ENCODE peak calls at places on chromosome 14, in six cellular contexts. One of them, this sample, is unnamed.

GRCh38 chr14:49220492-49220891 is 365.7 kb downstream of the RPS29 start:
- DNase-seq in EL: no peak
- DNase-seq in non-pigmented ciliary epithelial cell: no peak
- DNase-seq in T follicular helper cell: no peak
- DNase-seq in foreskin fibroblast: no peak
- DNase-seq in T-helper 1 cell: no peak
- DNase-seq in this sample: no peak

GRCh38 chr14:23300687-23301223 is 1.9 kb downstream of the PPP1R3E start:
- DNase-seq in EL: peak; percentile 19
- DNase-seq in non-pigmented ciliary epithelial cell: no peak
- DNase-seq in T follicular helper cell: no peak
- DNase-seq in foreskin fibroblast: no peak
- DNase-seq in T-helper 1 cell: no peak
- DNase-seq in this sample: peak; percentile 44

GRCh38 chr14:86481105-86481504 is 951.2 kb downstream of the FLRT2 start:
- DNase-seq in EL: peak; percentile 31
- DNase-seq in non-pigmented ciliary epithelial cell: no peak
- DNase-seq in T follicular helper cell: no peak
- DNase-seq in foreskin fibroblast: no peak
- DNase-seq in T-helper 1 cell: no peak
- DNase-seq in this sample: peak; percentile 32

GRCh38 chr14:23362200-23362599 is 2.8 kb downstream of the EFS start:
- DNase-seq in EL: peak; percentile 17
- DNase-seq in non-pigmented ciliary epithelial cell: no peak
- DNase-seq in T follicular helper cell: no peak
- DNase-seq in foreskin fibroblast: no peak
- DNase-seq in T-helper 1 cell: no peak
- DNase-seq in this sample: no peak

GRCh38 chr14:103533999-103534575 is 5.1 kb downstream of the TRMT61A start:
- DNase-seq in EL: no peak
- DNase-seq in non-pigmented ciliary epithelial cell: no peak
- DNase-seq in T follicular helper cell: no peak
- DNase-seq in foreskin fibroblast: no peak
- DNase-seq in T-helper 1 cell: no peak
- DNase-seq in this sample: no peak

GRCh38 chr14:95683793-95684192 is 2.4 kb upstream of the TCL1B start:
- DNase-seq in EL: peak; percentile 9
- DNase-seq in non-pigmented ciliary epithelial cell: no peak
- DNase-seq in T follicular helper cell: no peak
- DNase-seq in foreskin fibroblast: no peak
- DNase-seq in T-helper 1 cell: peak; percentile 11
- DNase-seq in this sample: no peak

GRCh38 chr14:53793790-53794560 is 162.7 kb downstream of the BMP4 start:
- DNase-seq in EL: peak; percentile 12
- DNase-seq in non-pigmented ciliary epithelial cell: no peak
- DNase-seq in T follicular helper cell: no peak
- DNase-seq in foreskin fibroblast: no peak
- DNase-seq in T-helper 1 cell: no peak
- DNase-seq in this sample: no peak

GRCh38 chr14:94769413-94770250 is at the start of gene GSC:
- DNase-seq in EL: peak; percentile 38
- DNase-seq in non-pigmented ciliary epithelial cell: no peak
- DNase-seq in T follicular helper cell: no peak
- DNase-seq in foreskin fibroblast: peak; percentile 14
- DNase-seq in T-helper 1 cell: no peak
- DNase-seq in this sample: no peak

GRCh38 chr14:98909251-98909944 is 362.6 kb downstream of the BCL11B start:
- DNase-seq in EL: no peak
- DNase-seq in non-pigmented ciliary epithelial cell: peak; percentile 17
- DNase-seq in T follicular helper cell: no peak
- DNase-seq in foreskin fibroblast: no peak
- DNase-seq in T-helper 1 cell: no peak
- DNase-seq in this sample: peak; percentile 92

GRCh38 chr14:102182190-102182589 is 42.5 kb downstream of the WDR20 start:
- DNase-seq in EL: peak; percentile 85
- DNase-seq in non-pigmented ciliary epithelial cell: peak; percentile 30
- DNase-seq in T follicular helper cell: no peak
- DNase-seq in foreskin fibroblast: peak; percentile 47
- DNase-seq in T-helper 1 cell: no peak
- DNase-seq in this sample: peak; percentile 58

GRCh38 chr14:55348766-55349453 is 62.7 kb downstream of the ATG14 start:
- DNase-seq in EL: no peak
- DNase-seq in non-pigmented ciliary epithelial cell: no peak
- DNase-seq in T follicular helper cell: no peak
- DNase-seq in foreskin fibroblast: no peak
- DNase-seq in T-helper 1 cell: no peak
- DNase-seq in this sample: peak; percentile 69

GRCh38 chr14:66649515-66649914 is 141.6 kb downstream of the GPHN start:
- DNase-seq in EL: no peak
- DNase-seq in non-pigmented ciliary epithelial cell: no peak
- DNase-seq in T follicular helper cell: peak; percentile 3
- DNase-seq in foreskin fibroblast: no peak
- DNase-seq in T-helper 1 cell: no peak
- DNase-seq in this sample: no peak

GRCh38 chr14:59882957-59883356 is 12.4 kb upstream of the RTN1 start:
- DNase-seq in EL: no peak
- DNase-seq in non-pigmented ciliary epithelial cell: no peak
- DNase-seq in T follicular helper cell: no peak
- DNase-seq in foreskin fibroblast: no peak
- DNase-seq in T-helper 1 cell: no peak
- DNase-seq in this sample: no peak

GRCh38 chr14:36955376-36955775 is 217.0 kb downstream of the SLC25A21 start:
- DNase-seq in EL: peak; percentile 13
- DNase-seq in non-pigmented ciliary epithelial cell: no peak
- DNase-seq in T follicular helper cell: no peak
- DNase-seq in foreskin fibroblast: no peak
- DNase-seq in T-helper 1 cell: no peak
- DNase-seq in this sample: peak; percentile 22

GRCh38 chr14:75422169-75422568 is 5.7 kb upstream of the JDP2 start:
- DNase-seq in EL: peak; percentile 78
- DNase-seq in non-pigmented ciliary epithelial cell: no peak
- DNase-seq in T follicular helper cell: no peak
- DNase-seq in foreskin fibroblast: peak; percentile 56
- DNase-seq in T-helper 1 cell: no peak
- DNase-seq in this sample: peak; percentile 77

GRCh38 chr14:35400707-35401421 is 3.7 kb downstream of the NFKBIA start:
- DNase-seq in EL: no peak
- DNase-seq in non-pigmented ciliary epithelial cell: no peak
- DNase-seq in T follicular helper cell: peak; percentile 37
- DNase-seq in foreskin fibroblast: no peak
- DNase-seq in T-helper 1 cell: peak; percentile 48
- DNase-seq in this sample: no peak

GRCh38 chr14:39266871-39267591 is 33.3 kb downstream of the MIA2 start:
- DNase-seq in EL: peak; percentile 86
- DNase-seq in non-pigmented ciliary epithelial cell: no peak
- DNase-seq in T follicular helper cell: peak; percentile 46
- DNase-seq in foreskin fibroblast: peak; percentile 80
- DNase-seq in T-helper 1 cell: peak; percentile 54
- DNase-seq in this sample: peak; percentile 70

GRCh38 chr14:59085207-59085739 is 103.2 kb upstream of the DAAM1 start:
- DNase-seq in EL: peak; percentile 24
- DNase-seq in non-pigmented ciliary epithelial cell: no peak
- DNase-seq in T follicular helper cell: no peak
- DNase-seq in foreskin fibroblast: no peak
- DNase-seq in T-helper 1 cell: no peak
- DNase-seq in this sample: no peak

GRCh38 chr14:102926104-102926503 is 3.6 kb downstream of the AMN start:
- DNase-seq in EL: no peak
- DNase-seq in non-pigmented ciliary epithelial cell: no peak
- DNase-seq in T follicular helper cell: no peak
- DNase-seq in foreskin fibroblast: no peak
- DNase-seq in T-helper 1 cell: no peak
- DNase-seq in this sample: no peak

GRCh38 chr14:26290007-26290530 is 307.8 kb downstream of the NOVA1 start:
- DNase-seq in EL: no peak
- DNase-seq in non-pigmented ciliary epithelial cell: no peak
- DNase-seq in T follicular helper cell: no peak
- DNase-seq in foreskin fibroblast: peak; percentile 6
- DNase-seq in T-helper 1 cell: no peak
- DNase-seq in this sample: peak; percentile 74

GRCh38 chr14:92690171-92691011 is 58.0 kb downstream of the LGMN start:
- DNase-seq in EL: peak; percentile 60
- DNase-seq in non-pigmented ciliary epithelial cell: no peak
- DNase-seq in T follicular helper cell: no peak
- DNase-seq in foreskin fibroblast: no peak
- DNase-seq in T-helper 1 cell: no peak
- DNase-seq in this sample: peak; percentile 48

GRCh38 chr14:51056431-51056830 is 38.5 kb downstream of the TRIM9 start:
- DNase-seq in EL: no peak
- DNase-seq in non-pigmented ciliary epithelial cell: no peak
- DNase-seq in T follicular helper cell: no peak
- DNase-seq in foreskin fibroblast: no peak
- DNase-seq in T-helper 1 cell: no peak
- DNase-seq in this sample: no peak

GRCh38 chr14:68295316-68295816 is 475.8 kb downstream of the RAD51B start:
- DNase-seq in EL: no peak
- DNase-seq in non-pigmented ciliary epithelial cell: no peak
- DNase-seq in T follicular helper cell: no peak
- DNase-seq in foreskin fibroblast: no peak
- DNase-seq in T-helper 1 cell: no peak
- DNase-seq in this sample: no peak

GRCh38 chr14:28773917-28774691 is 7.5 kb downstream of the FOXG1 start:
- DNase-seq in EL: no peak
- DNase-seq in non-pigmented ciliary epithelial cell: no peak
- DNase-seq in T follicular helper cell: no peak
- DNase-seq in foreskin fibroblast: peak; percentile 59
- DNase-seq in T-helper 1 cell: no peak
- DNase-seq in this sample: no peak

GRCh38 chr14:100419856-100420255 is 96.7 kb downstream of the SLC25A47 start:
- DNase-seq in EL: no peak
- DNase-seq in non-pigmented ciliary epithelial cell: no peak
- DNase-seq in T follicular helper cell: no peak
- DNase-seq in foreskin fibroblast: no peak
- DNase-seq in T-helper 1 cell: no peak
- DNase-seq in this sample: no peak

GRCh38 chr14:95261616-95262510 is 57.8 kb downstream of the CLMN start:
- DNase-seq in EL: no peak
- DNase-seq in non-pigmented ciliary epithelial cell: no peak
- DNase-seq in T follicular helper cell: no peak
- DNase-seq in foreskin fibroblast: no peak
- DNase-seq in T-helper 1 cell: no peak
- DNase-seq in this sample: no peak

GRCh38 chr14:60332046-60332399 is 83.0 kb downstream of the PPM1A start:
- DNase-seq in EL: no peak
- DNase-seq in non-pigmented ciliary epithelial cell: no peak
- DNase-seq in T follicular helper cell: no peak
- DNase-seq in foreskin fibroblast: no peak
- DNase-seq in T-helper 1 cell: no peak
- DNase-seq in this sample: no peak

GRCh38 chr14:73762375-73762822 is 48.2 kb upstream of the PNMA1 start:
- DNase-seq in EL: no peak
- DNase-seq in non-pigmented ciliary epithelial cell: no peak
- DNase-seq in T follicular helper cell: no peak
- DNase-seq in foreskin fibroblast: no peak
- DNase-seq in T-helper 1 cell: no peak
- DNase-seq in this sample: no peak

GRCh38 chr14:100303925-100304324 is 2.3 kb downstream of the SLC25A29 start:
- DNase-seq in EL: no peak
- DNase-seq in non-pigmented ciliary epithelial cell: no peak
- DNase-seq in T follicular helper cell: no peak
- DNase-seq in foreskin fibroblast: no peak
- DNase-seq in T-helper 1 cell: no peak
- DNase-seq in this sample: no peak

GRCh38 chr14:72781476-72782181 is 112.3 kb downstream of the DPF3 start:
- DNase-seq in EL: peak; percentile 91
- DNase-seq in non-pigmented ciliary epithelial cell: peak; percentile 84
- DNase-seq in T follicular helper cell: no peak
- DNase-seq in foreskin fibroblast: peak; percentile 71
- DNase-seq in T-helper 1 cell: no peak
- DNase-seq in this sample: peak; percentile 59

GRCh38 chr14:21069388-21070082 is 569 bp upstream of the ARHGEF40 start:
- DNase-seq in EL: peak; percentile 56
- DNase-seq in non-pigmented ciliary epithelial cell: no peak
- DNase-seq in T follicular helper cell: no peak
- DNase-seq in foreskin fibroblast: no peak
- DNase-seq in T-helper 1 cell: no peak
- DNase-seq in this sample: no peak

GRCh38 chr14:56561586-56561985 is 18.0 kb upstream of the TMEM260 start:
- DNase-seq in EL: no peak
- DNase-seq in non-pigmented ciliary epithelial cell: no peak
- DNase-seq in T follicular helper cell: no peak
- DNase-seq in foreskin fibroblast: peak; percentile 15
- DNase-seq in T-helper 1 cell: no peak
- DNase-seq in this sample: no peak

GRCh38 chr14:61547186-61548121 is 147.9 kb upstream of the HIF1A start:
- DNase-seq in EL: peak; percentile 87
- DNase-seq in non-pigmented ciliary epithelial cell: no peak
- DNase-seq in T follicular helper cell: no peak
- DNase-seq in foreskin fibroblast: peak; percentile 87
- DNase-seq in T-helper 1 cell: no peak
- DNase-seq in this sample: peak; percentile 66

GRCh38 chr14:100644784-100645183 is 57.6 kb upstream of the BEGAIN start:
- DNase-seq in EL: no peak
- DNase-seq in non-pigmented ciliary epithelial cell: no peak
- DNase-seq in T follicular helper cell: no peak
- DNase-seq in foreskin fibroblast: no peak
- DNase-seq in T-helper 1 cell: no peak
- DNase-seq in this sample: no peak

GRCh38 chr14:60756847-60757246 is 22.3 kb downstream of the MNAT1 start:
- DNase-seq in EL: no peak
- DNase-seq in non-pigmented ciliary epithelial cell: no peak
- DNase-seq in T follicular helper cell: no peak
- DNase-seq in foreskin fibroblast: peak; percentile 38
- DNase-seq in T-helper 1 cell: no peak
- DNase-seq in this sample: no peak

GRCh38 chr14:91098591-91098990 is 15.3 kb upstream of the DGLUCY start:
- DNase-seq in EL: peak; percentile 39
- DNase-seq in non-pigmented ciliary epithelial cell: no peak
- DNase-seq in T follicular helper cell: no peak
- DNase-seq in foreskin fibroblast: no peak
- DNase-seq in T-helper 1 cell: no peak
- DNase-seq in this sample: peak; percentile 55

GRCh38 chr14:92759679-92760523 is 11.5 kb upstream of the LGMN start:
- DNase-seq in EL: no peak
- DNase-seq in non-pigmented ciliary epithelial cell: no peak
- DNase-seq in T follicular helper cell: no peak
- DNase-seq in foreskin fibroblast: no peak
- DNase-seq in T-helper 1 cell: no peak
- DNase-seq in this sample: no peak